ENCODE peak calls at places on chromosomes 4 and X, in seven cellular contexts. L, B, V, E, C, S and K are unnamed samples.

GRCh38 chr4:7335363-7336066 is 99.2 kb downstream of the PSAPL1 start:
- DNase-seq in L (peak; percentile 50), B (peak; percentile 39), V (peak; percentile 89), E (no peak), C (peak; percentile 44), S (peak; percentile 98), K (peak; percentile 67)

GRCh38 chr4:5370286-5370685 is 319.0 kb downstream of the STK32B start:
- DNase-seq in L (no peak), B (no peak), V (no peak), E (peak; percentile 72), C (no peak), S (no peak), K (no peak)

GRCh38 chr4:71659979-71660378 is 123.9 kb downstream of the GC start:
- DNase-seq in L (no peak), B (no peak), V (no peak), E (no peak), C (no peak), S (no peak), K (no peak)

GRCh38 chrX:51496501-51497291 is at the start of gene NUDT11:
- DNase-seq in L (peak; percentile 57), B (peak; percentile 16), V (peak; percentile 54), E (no peak), C (peak; percentile 48), S (peak; percentile 90), K (peak; percentile 72)

GRCh38 chrX:31500920-31501319 is 429.1 kb upstream of the FTHL17 start:
- DNase-seq in L (no peak), B (no peak), V (no peak), E (no peak), C (no peak), S (no peak), K (no peak)

GRCh38 chrX:132488819-132489255 is at the start of gene MBNL3:
- DNase-seq in L (peak; percentile 67), B (peak; percentile 21), V (peak; percentile 77), E (no peak), C (peak; percentile 27), S (peak; percentile 83), K (peak; percentile 34)

GRCh38 chrX:117095393-117095792 is 632.6 kb upstream of the CT83 start:
- DNase-seq in L (no peak), B (no peak), V (no peak), E (no peak), C (no peak), S (no peak), K (no peak)

GRCh38 chr4:84638092-84638491 is 55.2 kb downstream of the CDS1 start:
- DNase-seq in L (no peak), B (no peak), V (no peak), E (no peak), C (no peak), S (no peak), K (no peak)

GRCh38 chr4:7210818-7211217 is 18.5 kb downstream of the SORCS2 start:
- DNase-seq in L (peak; percentile 14), B (no peak), V (no peak), E (no peak), C (no peak), S (no peak), K (no peak)

GRCh38 chr4:1365271-1366178 is 18.5 kb downstream of the UVSSA start:
- DNase-seq in L (peak; percentile 67), B (no peak), V (peak; percentile 79), E (no peak), C (peak; percentile 8), S (peak; percentile 63), K (no peak)

GRCh38 chr4:168028970-168029610 is 63.2 kb upstream of the ANXA10 start:
- DNase-seq in L (no peak), B (no peak), V (no peak), E (no peak), C (no peak), S (no peak), K (no peak)

GRCh38 chr4:14559641-14560040 is 442.6 kb upstream of the CPEB2 start:
- DNase-seq in L (no peak), B (no peak), V (no peak), E (no peak), C (no peak), S (no peak), K (no peak)

GRCh38 chrX:53153581-53153980 is 59.6 kb downstream of the KANTR start:
- DNase-seq in L (no peak), B (no peak), V (no peak), E (no peak), C (no peak), S (no peak), K (no peak)

GRCh38 chr4:88352062-88352461 is 26.6 kb upstream of the HERC6 start:
- DNase-seq in L (no peak), B (no peak), V (no peak), E (no peak), C (no peak), S (no peak), K (no peak)

GRCh38 chrX:115233497-115234219 is at the start of gene LRCH2:
- DNase-seq in L (no peak), B (peak; percentile 41), V (peak; percentile 51), E (no peak), C (peak; percentile 20), S (peak; percentile 82), K (peak; percentile 50)

GRCh38 chrX:2894885-2895292 is 34.2 kb downstream of the ARSD start:
- DNase-seq in L (peak; percentile 70), B (no peak), V (no peak), E (no peak), C (no peak), S (peak; percentile 48), K (no peak)

DNA sequence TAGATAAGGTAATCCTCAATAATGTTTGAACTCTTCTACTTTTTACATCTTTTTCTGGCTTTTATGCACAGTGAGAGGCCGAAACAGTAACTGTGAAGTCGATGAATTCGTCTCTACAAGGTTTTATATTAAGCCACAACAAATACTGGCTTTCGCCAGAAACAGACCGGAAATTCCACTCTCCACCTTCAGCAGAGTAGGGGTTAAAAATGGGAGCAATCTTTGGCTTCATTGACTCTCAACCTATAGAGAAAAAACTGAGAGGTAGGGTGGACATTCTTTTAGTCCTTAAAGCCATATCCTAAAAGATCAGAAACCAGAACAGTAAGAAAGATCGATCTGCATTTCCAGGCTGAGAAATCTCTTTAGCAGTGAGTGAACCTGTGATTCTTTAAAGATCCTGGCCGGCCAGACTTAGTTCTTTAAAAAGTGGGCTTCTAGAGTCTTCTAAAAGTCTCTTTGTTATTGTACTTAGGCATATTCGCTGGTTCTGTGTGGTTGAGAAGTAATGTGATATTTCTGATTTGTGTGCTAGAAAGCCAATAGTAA is 1.9 kb downstream of the HSPA4L start:
- DNase-seq in L (no peak), B (no peak), V (no peak), E (no peak), C (no peak), S (no peak), K (no peak)
- H3K4me3 ChIP-seq in L (peak overlapping the region; percentile 9), B (peak overlapping the region; percentile 48), V (no peak overlapping the region), E (peak overlapping the region; percentile 86), C (peak overlapping the region; percentile 79), S (peak overlapping the region; percentile 97), K (no peak overlapping the region)

DNA sequence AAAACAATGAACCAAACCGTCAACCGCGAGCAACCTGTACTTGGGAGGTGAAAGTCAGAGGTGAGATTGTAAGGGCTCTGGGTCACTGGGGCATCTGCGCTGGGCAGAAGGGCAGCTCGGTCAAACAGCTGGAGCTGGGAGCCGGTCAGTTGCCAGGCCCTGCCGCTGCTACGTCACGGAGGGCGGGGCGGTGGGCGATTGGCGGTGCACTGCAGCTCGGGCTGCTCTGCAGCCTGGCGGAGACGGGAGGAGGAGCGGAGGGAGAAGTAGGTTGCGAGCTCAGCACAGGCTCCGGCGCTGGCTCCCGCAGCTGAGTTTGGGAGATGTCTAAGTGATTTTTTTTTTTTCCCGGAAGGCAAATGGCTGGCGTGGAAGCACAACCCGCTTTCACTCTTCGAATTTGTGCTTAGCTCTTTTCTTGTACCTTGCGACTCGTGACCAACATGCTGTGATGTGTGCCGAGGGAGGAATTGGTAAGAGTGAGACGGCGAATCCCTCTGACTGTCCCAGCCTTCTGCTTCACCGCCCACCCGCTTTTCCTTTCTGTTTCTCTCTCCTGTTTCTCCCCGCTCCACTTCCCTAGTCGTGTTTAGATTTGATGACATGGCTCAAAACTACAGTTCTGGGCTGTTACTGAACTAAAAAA is at the start of gene ATP10D:
- DNase-seq in L (peak; percentile 95), B (peak; percentile 96), V (peak; percentile 98), E (peak; percentile 72), C (peak; percentile 98), S (peak; percentile 97), K (peak; percentile 96)
- H3K27ac ChIP-seq in L (peak within 1 kb of the TSS; percentile 90), B (peak within 1 kb of the TSS; percentile 87), V (peak within 1 kb of the TSS; percentile 89), E (peak within 1 kb of the TSS; percentile 86), C (peak within 1 kb of the TSS; percentile 93), S (no peak within 1 kb of the TSS), K (peak within 1 kb of the TSS; percentile 82)

GRCh38 chr4:169791527-169792156 is 33.9 kb upstream of the HPF1 start:
- DNase-seq in L (peak; percentile 55), B (peak; percentile 21), V (no peak), E (peak; percentile 24), C (no peak), S (peak; percentile 84), K (peak; percentile 27)
- TF ChIP-seq CTCF in L (peak; percentile 49), B (peak; percentile 63), V (peak; percentile 48), E (peak; percentile 73), C (peak; percentile 64), S (peak; percentile 57), K (no peak)

GRCh38 chrX:23332101-23332887 is 2.4 kb upstream of the PTCHD1 start:
- DNase-seq in L (no peak), B (no peak), V (no peak), E (no peak), C (no peak), S (peak; percentile 76), K (no peak)

GRCh38 chrX:23333842-23334535 is 660 bp upstream of the PTCHD1 start:
- DNase-seq in L (no peak), B (no peak), V (no peak), E (no peak), C (no peak), S (peak; percentile 89), K (no peak)

GRCh38 chrX:23334536-23334870 is at the start of gene PTCHD1:
- DNase-seq in L (no peak), B (no peak), V (no peak), E (no peak), C (no peak), S (no peak), K (no peak)

GRCh38 chrX:23332888-23333821 is 1.5 kb upstream of the PTCHD1 start:
- DNase-seq in L (no peak), B (no peak), V (no peak), E (no peak), C (no peak), S (peak; percentile 84), K (no peak)

GRCh38 chrX:23334871-23335599 is 386 bp downstream of the PTCHD1 start:
- DNase-seq in L (no peak), B (no peak), V (no peak), E (no peak), C (no peak), S (peak; percentile 79), K (no peak)
- H3K4me3 ChIP-seq in L (no peak overlapping the region), B (no peak overlapping the region), V (peak overlapping the region; percentile 11), E (peak overlapping the region; percentile 32), C (peak overlapping the region; percentile 53), S (peak overlapping the region; percentile 66), K (peak overlapping the region; percentile 29)

GRCh38 chr4:112947616-112948015 is 101.8 kb upstream of the ANK2 start:
- DNase-seq in L (no peak), B (no peak), V (no peak), E (no peak), C (no peak), S (no peak), K (no peak)
- H3K27ac ChIP-seq in L (no peak overlapping the region), B (no peak overlapping the region), V (no peak overlapping the region), E (no peak overlapping the region), C (no peak overlapping the region), S (no peak overlapping the region), K (no peak overlapping the region)

GRCh38 chrX:136735604-136736003 is 45.1 kb downstream of the ARHGEF6 start:
- DNase-seq in L (no peak), B (no peak), V (no peak), E (no peak), C (no peak), S (no peak), K (no peak)
- TF ChIP-seq CTCF in L (no peak), B (no peak), V (no peak), E (no peak), C (no peak), S (no peak), K (no peak)